ENCODE peak calls at places on chromosomes 2 and 18, in four cellular contexts. G is GM12878, S is HCT116, Y is stomach. E is an unnamed sample. For H3K9me3, the result is how much of the 10 kb centered on the place peaks cover.

GRCh38 chr2:240452471-240453256 is 17.2 kb downstream of the GPC1 start:
- DNase-seq in Y (peak), G (no peak), S (no peak), E (no peak)

GRCh38 chr18:63131106-63131943 is 188.2 kb downstream of the BCL2 start:
- DNase-seq in G (no peak), Y (no peak), S (no peak), E (no peak)

GRCh38 chr2:112065966-112066365 is 10.9 kb downstream of the TMEM87B start:
- DNase-seq in S (no peak), G (no peak), Y (no peak), E (no peak)

GRCh38 chr2:241041557-241042158 is 43.2 kb downstream of the SNED1 start:
- DNase-seq in G (peak), Y (no peak), S (no peak), E (no peak)

GRCh38 chr2:157732596-157732995 is 103.9 kb upstream of the ACVR1C start:
- DNase-seq in S (no peak), Y (no peak), G (no peak), E (no peak)

GRCh38 chr2:38013158-38013752 is 62.7 kb downstream of the CYP1B1 start:
- DNase-seq in Y (no peak), S (no peak), G (no peak), E (no peak)

GRCh38 chr2:149145314-149146295 is 107.1 kb downstream of the LYPD6B start:
- DNase-seq in Y (no peak), G (no peak), S (no peak), E (no peak)

GRCh38 chr2:8570637-8571036 is 111.2 kb upstream of the ID2 start:
- DNase-seq in Y (peak), S (no peak), G (no peak), E (no peak)

GRCh38 chr18:22172594-22173049 is 3.2 kb downstream of the GATA6 start:
- DNase-seq in G (no peak), S (no peak), Y (no peak), E (no peak)

GRCh38 chr2:116810645-116811044 is 1003.8 kb upstream of the DDX18 start:
- DNase-seq in Y (no peak), G (no peak), S (no peak), E (no peak)

GRCh38 chr18:50091495-50092249 is 103.3 kb downstream of the MYO5B start:
- DNase-seq in Y (no peak), G (no peak), S (no peak), E (no peak)

GRCh38 chr2:134912406-134912805 is 6.2 kb upstream of the CCNT2 start:
- DNase-seq in G (no peak), Y (no peak), S (no peak), E (no peak)

GRCh38 chr2:12352891-12353290 is 363.8 kb upstream of the TRIB2 start:
- DNase-seq in S (no peak), Y (peak), G (no peak), E (no peak)

GRCh38 chr2:10432315-10433181 is 15.6 kb downstream of the ODC1 start:
- DNase-seq in S (no peak), G (no peak), Y (peak), E (no peak)

GRCh38 chr18:39620551-39621168 is 2055.1 kb upstream of the CELF4 start:
- DNase-seq in S (no peak), G (no peak), Y (no peak), E (no peak)

GRCh38 chr2:236947896-236948295 is 137.8 kb upstream of the COPS8 start:
- DNase-seq in Y (no peak), S (no peak), G (no peak), E (no peak)

DNA sequence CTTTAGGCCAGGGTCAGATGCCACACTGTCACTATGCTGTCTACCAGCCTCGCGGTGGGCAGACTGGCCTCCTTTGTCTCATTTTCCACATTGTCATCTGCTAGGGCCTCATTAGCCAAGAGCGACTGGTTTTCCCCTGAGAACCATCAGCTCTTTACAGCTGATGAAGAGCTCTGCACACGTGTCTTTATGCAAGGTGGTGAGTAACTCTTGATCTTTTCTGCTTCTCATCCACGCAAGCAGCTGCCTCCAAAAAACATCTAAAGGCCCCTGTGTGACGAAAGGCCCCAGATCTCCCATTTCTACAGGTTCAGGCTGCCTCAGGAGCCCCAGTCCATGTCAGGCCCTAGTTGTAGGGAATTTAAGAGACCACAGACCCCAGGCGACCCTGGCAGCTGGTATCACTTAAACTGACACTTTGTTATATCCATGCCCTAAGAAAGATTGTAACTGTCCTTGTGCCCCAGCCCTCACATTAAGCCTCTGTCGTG is 52.9 kb downstream of the DPYSL5 start:
- DNase-seq in S (no peak), G (no peak), Y (no peak), E (no peak)
- H3K27ac ChIP-seq in S (no peak), G (no peak), Y (no peak), E (peak)

GRCh38 chr18:13218376-13219011 is at the start of gene LDLRAD4:
- DNase-seq in G (no peak), Y (peak), S (no peak), E (no peak)
- TF ChIP-seq POLR2AphosphoS5 in G (no peak), Y (no peak), S (no peak), E (no peak)

DNA sequence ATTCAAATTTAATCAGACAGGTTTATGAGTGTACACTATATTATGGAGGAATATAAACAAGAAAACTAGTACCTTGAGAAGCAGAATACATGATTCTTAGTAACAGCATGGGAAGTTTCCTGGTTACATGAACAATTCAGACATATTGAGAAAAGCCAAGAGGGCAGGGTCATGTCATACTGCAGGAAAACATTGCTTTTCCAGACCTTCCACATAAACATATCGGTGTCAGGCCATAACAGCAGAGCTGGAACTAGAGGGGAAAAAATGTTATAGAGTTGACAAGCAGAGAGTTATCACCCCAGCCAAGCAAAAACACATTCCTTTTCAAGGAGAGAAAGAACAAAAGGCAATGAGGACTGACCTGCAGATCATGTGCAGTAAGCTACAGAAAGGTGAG is 74.7 kb upstream of the ZNF236 start:
- DNase-seq in Y (no peak), S (no peak), G (no peak), E (no peak)
- H3K9me3 ChIP-seq in Y (under half), S (under half), G (under half), E (under half)

GRCh38 chr2:79758042-79758441 is 245.2 kb downstream of the CTNNA2 start:
- DNase-seq in G (no peak), Y (no peak), S (no peak), E (no peak)
- H3K27ac ChIP-seq in G (no peak), Y (no peak), S (no peak), E (no peak)

GRCh38 chr2:216571909-216572513 is 61.2 kb upstream of the IGFBP2 start:
- DNase-seq in S (no peak), G (no peak), Y (no peak), E (no peak)

GRCh38 chr2:216574046-216574445 is 59.2 kb upstream of the IGFBP2 start:
- DNase-seq in G (no peak), Y (no peak), S (no peak), E (no peak)

GRCh38 chr2:216571178-216571908 is 61.9 kb upstream of the IGFBP2 start:
- DNase-seq in Y (no peak), S (no peak), G (no peak), E (no peak)

GRCh38 chr2:216574586-216574985 is 58.6 kb upstream of the IGFBP2 start:
- DNase-seq in G (no peak), S (no peak), Y (no peak), E (no peak)

DNA sequence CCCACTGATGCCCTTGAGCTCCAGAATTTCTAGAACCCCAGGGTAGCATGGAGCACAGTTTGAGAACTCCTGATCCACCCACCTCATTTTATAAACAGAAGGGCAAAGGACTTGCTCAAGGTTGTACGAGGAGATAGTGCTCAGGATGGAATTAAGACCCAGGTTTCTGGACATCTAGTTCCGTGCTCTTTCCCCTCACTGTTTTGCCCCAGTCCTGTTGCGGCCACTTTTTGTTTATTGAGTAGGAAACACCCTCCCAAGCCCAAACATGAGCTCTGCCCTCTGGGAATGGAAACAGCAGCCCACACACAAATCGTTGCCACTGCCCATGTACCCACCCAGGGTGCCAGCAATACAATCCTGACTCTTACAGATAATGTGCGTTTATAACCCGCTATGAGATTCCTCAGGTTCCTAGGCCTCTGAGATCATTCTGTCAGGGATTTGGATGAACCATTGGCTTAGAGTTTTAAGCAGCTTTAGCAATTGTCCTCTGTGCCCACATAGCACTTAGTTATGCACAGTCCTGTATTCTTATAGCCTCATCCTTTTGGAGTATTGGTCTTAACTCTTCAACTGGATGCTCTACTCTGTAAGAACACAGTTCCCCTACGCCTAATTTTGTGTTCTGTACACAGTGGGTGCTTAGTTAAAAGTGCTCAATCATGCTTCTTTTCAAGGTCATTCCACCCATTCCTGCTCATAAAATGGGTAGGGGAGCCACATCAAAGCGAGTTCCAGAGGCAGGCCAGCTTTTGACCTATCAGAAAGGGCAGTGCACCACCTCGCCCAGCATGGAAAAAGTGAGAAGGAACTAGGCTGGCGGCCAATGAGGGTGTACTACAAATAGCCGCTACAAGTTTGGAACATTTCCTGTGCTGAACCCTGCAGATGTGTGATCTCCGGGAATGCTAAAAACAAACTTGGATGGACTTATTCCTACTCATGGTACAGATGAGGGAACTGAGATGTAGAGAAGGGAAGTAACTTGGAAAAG is 60.3 kb upstream of the IGFBP2 start:
- DNase-seq in G (no peak), Y (peak), S (peak), E (peak)
- TF ChIP-seq POLR2AphosphoS5 in G (no peak), Y (peak), S (no peak), E (peak)

GRCh38 chr18:69969491-69969890 is 21.8 kb upstream of the CD226 start:
- DNase-seq in S (no peak), Y (no peak), G (no peak), E (no peak)

GRCh38 chr18:69978743-69979715 is 31.4 kb upstream of the CD226 start:
- DNase-seq in S (no peak), Y (no peak), G (no peak), E (no peak)

GRCh38 chr18:69974365-69974764 is 26.7 kb upstream of the CD226 start:
- DNase-seq in S (no peak), G (no peak), Y (no peak), E (no peak)
- H3K9me3 ChIP-seq in S (under half), G (under half), Y (under half), E (half or more)

E was measured in breast epithelium.